ENCODE peak calls at places on chromosomes 12 and 14, in five cellular contexts. L is A549, G is GM12878, E is HepG2, W is K562. M is an unnamed sample.

GRCh38 chr12:28939427-28939826 is 209.7 kb upstream of the FAR2 start:
- DNase-seq in L (no peak), G (no peak), E (no peak), W (no peak), M (no peak)

GRCh38 chr12:108282676-108283075 is 56.4 kb downstream of the CMKLR1 start:
- DNase-seq in L (no peak), G (no peak), E (no peak), W (no peak), M (no peak)

GRCh38 chr12:989751-990278 is 1.2 kb upstream of the ERC1 start:
- DNase-seq in L (peak; percentile 75), G (no peak), E (peak; percentile 66), W (peak; percentile 17), M (no peak)

GRCh38 chr12:113134521-113134951 is 1.0 kb downstream of the RASAL1 start:
- DNase-seq in L (no peak), G (no peak), E (no peak), W (no peak), M (no peak)

GRCh38 chr14:77988966-77989365 is 181.2 kb upstream of the NRXN3 start:
- DNase-seq in L (no peak), G (no peak), E (peak; percentile 6), W (no peak), M (no peak)

GRCh38 chr12:95553202-95553943 is 2.1 kb upstream of the USP44 start:
- DNase-seq in L (no peak), G (no peak), E (no peak), W (no peak), M (no peak)

GRCh38 chr12:40107803-40108620 is 2.1 kb upstream of the SLC2A13 start:
- DNase-seq in L (no peak), G (no peak), E (no peak), W (no peak), M (no peak)

GRCh38 chr12:96482086-96482485 is 7.3 kb upstream of the CFAP54 start:
- DNase-seq in L (no peak), G (no peak), E (no peak), W (no peak), M (no peak)

GRCh38 chr12:16857456-16857923 is 251.5 kb upstream of the LMO3 start:
- DNase-seq in L (no peak), G (peak; percentile 64), E (no peak), W (no peak), M (no peak)

GRCh38 chr12:109134186-109134917 is 18.0 kb downstream of the ACACB start:
- DNase-seq in L (peak; percentile 62), G (no peak), E (no peak), W (peak; percentile 52), M (peak; percentile 75)

GRCh38 chr12:1350055-1350933 is 244.1 kb downstream of the FBXL14 start:
- DNase-seq in L (no peak), G (no peak), E (no peak), W (no peak), M (no peak)

GRCh38 chr12:946656-947055 is 2.8 kb downstream of the RAD52 start:
- DNase-seq in L (no peak), G (peak; percentile 24), E (no peak), W (no peak), M (no peak)

GRCh38 chr12:48969160-48969771 is 2.3 kb downstream of the WNT10B start:
- DNase-seq in L (no peak), G (no peak), E (no peak), W (no peak), M (no peak)

GRCh38 chr12:62435337-62436163 is 31.1 kb upstream of the MON2 start:
- DNase-seq in L (peak; percentile 77), G (no peak), E (peak; percentile 58), W (no peak), M (peak; percentile 70)

GRCh38 chr12:84973026-84973425 is 60.4 kb upstream of the SLC6A15 start:
- DNase-seq in L (no peak), G (no peak), E (no peak), W (no peak), M (no peak)

GRCh38 chr12:118984206-118984943 is 3.0 kb downstream of the SRRM4 start:
- DNase-seq in L (no peak), G (no peak), E (no peak), W (no peak), M (no peak)

GRCh38 chr14:89418452-89418851 is 1.4 kb upstream of the FOXN3 start:
- DNase-seq in L (no peak), G (no peak), E (no peak), W (no peak), M (no peak)

GRCh38 chr14:65817011-65817410 is 404.5 kb downstream of the FUT8 start:
- DNase-seq in L (no peak), G (no peak), E (no peak), W (no peak), M (no peak)

GRCh38 chr12:109461846-109462766 is 15.0 kb downstream of the KCTD10 start:
- DNase-seq in L (peak; percentile 27), G (no peak), E (peak; percentile 43), W (peak; percentile 45), M (peak; percentile 29)

GRCh38 chr12:6200266-6201198 is at the start of gene CD9:
- DNase-seq in L (peak; percentile 76), G (no peak), E (no peak), W (peak; percentile 87), M (peak; percentile 72)

GRCh38 chr12:52007158-52007921 is 594 bp downstream of the TAMALIN start:
- DNase-seq in L (no peak), G (no peak), E (no peak), W (no peak), M (peak; percentile 43)

GRCh38 chr12:131892711-131893604 is 1.5 kb upstream of the ULK1 start:
- DNase-seq in L (peak; percentile 4), G (no peak), E (no peak), W (no peak), M (no peak)

GRCh38 chr12:131591714-131592709 is 118.9 kb upstream of the SFSWAP start:
- DNase-seq in L (no peak), G (no peak), E (no peak), W (peak; percentile 60), M (no peak)

GRCh38 chr12:96465896-96466295 is 23.5 kb upstream of the CFAP54 start:
- DNase-seq in L (no peak), G (no peak), E (no peak), W (no peak), M (no peak)

GRCh38 chr12:102504871-102505270 is 24.5 kb upstream of the IGF1 start:
- DNase-seq in L (no peak), G (no peak), E (no peak), W (no peak), M (no peak)

GRCh38 chr14:61153436-61153835 is 127.7 kb downstream of the TMEM30B start:
- DNase-seq in L (no peak), G (no peak), E (peak; percentile 6), W (no peak), M (peak; percentile 27)

GRCh38 chr14:97120204-97121120 is 323.3 kb downstream of the VRK1 start:
- DNase-seq in L (no peak), G (peak; percentile 13), E (no peak), W (no peak), M (no peak)

GRCh38 chr12:12510141-12510540 is 52.5 kb downstream of the DUSP16 start:
- DNase-seq in L (no peak), G (no peak), E (no peak), W (no peak), M (no peak)

GRCh38 chr14:104895786-104896642 is 28.7 kb upstream of the PLD4 start:
- DNase-seq in L (no peak), G (no peak), E (no peak), W (no peak), M (no peak)

GRCh38 chr14:77562681-77563080 is 53.8 kb downstream of the SPTLC2 start:
- DNase-seq in L (no peak), G (no peak), E (no peak), W (no peak), M (no peak)

GRCh38 chr12:114605918-114606317 is 78.1 kb downstream of the TBX3 start:
- DNase-seq in L (no peak), G (no peak), E (no peak), W (no peak), M (no peak)

GRCh38 chr12:46221255-46222128 is 47.4 kb downstream of the SLC38A1 start:
- DNase-seq in L (no peak), G (no peak), E (no peak), W (no peak), M (no peak)
- TF ChIP-seq ESRRA in L (no peak), G (no peak), E (no peak), W (no peak), M (no peak)

GRCh38 chr14:70023871-70024270 is 144.7 kb downstream of the SMOC1 start:
- DNase-seq in L (no peak), G (no peak), E (no peak), W (no peak), M (no peak)

GRCh38 chr14:70032016-70032415 is 152.8 kb downstream of the SMOC1 start:
- DNase-seq in L (no peak), G (no peak), E (no peak), W (no peak), M (no peak)

GRCh38 chr14:70029296-70030132 is 150.3 kb downstream of the SMOC1 start:
- DNase-seq in L (no peak), G (no peak), E (no peak), W (no peak), M (no peak)

GRCh38 chr14:70032447-70032846 is 153.2 kb downstream of the SMOC1 start:
- DNase-seq in L (peak; percentile 30), G (no peak), E (peak; percentile 52), W (no peak), M (peak; percentile 49)

DNA sequence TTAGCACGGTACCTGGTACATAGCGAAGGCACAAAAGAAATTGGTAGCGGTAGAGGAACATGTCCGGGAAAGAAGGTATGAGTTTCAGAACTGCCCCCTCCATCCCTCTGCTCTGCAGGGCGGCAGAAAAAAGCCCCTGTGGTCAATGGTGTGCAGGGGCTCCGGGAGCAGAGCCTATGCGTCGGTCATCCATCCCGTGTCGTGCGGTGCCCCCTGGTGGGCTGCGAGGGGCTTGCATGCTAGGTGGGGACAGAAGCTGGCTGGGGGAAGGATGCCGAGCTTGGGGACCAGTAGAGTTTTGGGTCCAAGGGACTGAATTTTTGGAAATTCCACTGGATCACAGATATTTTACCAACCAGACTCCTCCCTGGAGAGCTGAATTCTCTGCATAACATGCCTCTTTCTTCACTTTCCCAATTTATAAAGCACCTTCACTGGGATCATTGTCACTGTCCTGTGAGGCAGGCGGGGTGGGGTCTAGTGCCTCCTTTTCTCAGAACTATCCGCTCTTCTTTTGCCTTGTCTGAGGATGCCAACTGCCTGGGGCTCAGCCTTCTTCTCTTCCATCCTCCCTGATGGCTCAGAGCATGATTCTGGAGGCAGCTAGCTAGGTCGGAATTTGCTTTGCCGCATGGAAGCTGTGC is 148.7 kb downstream of the SMOC1 start:
- DNase-seq in L (peak; percentile 81), G (no peak), E (peak; percentile 43), W (peak; percentile 80), M (peak; percentile 91)
- TF ChIP-seq CTCF in L (peak; percentile 78), G (peak; percentile 94), E (peak; percentile 94), W (peak; percentile 80), M (peak; percentile 97)

GRCh38 chr12:90706036-90706435 is 248.9 kb downstream of the CCER1 start:
- DNase-seq in L (no peak), G (no peak), E (no peak), W (no peak), M (no peak)
- TF ChIP-seq ESRRA in L (no peak), G (no peak), E (no peak), W (no peak), M (no peak)

GRCh38 chr12:117470804-117471203 is 109.4 kb upstream of the NOS1 start:
- DNase-seq in L (no peak), G (no peak), E (no peak), W (peak; percentile 54), M (peak; percentile 33)
- TF ChIP-seq CTCF in L (peak; percentile 25), G (peak; percentile 44), E (no peak), W (peak; percentile 46), M (peak; percentile 87)

M was measured in WTC11.